ENCODE peak calls at places on chromosome 9, in seven cellular contexts. O is kidney tubule cell; R is choroid plexus epithelial cell; I is AG04449; G is GM13976; M is left ventricle myocardium inferior; Y is stimulated activated CD4-positive, alpha-beta T cell treated with anti-CD3 and anti-CD28 coated beads, Interleukin-1b, Interleukin-23, amount 100 ng/mL, for 4 hours. E is an unnamed sample.

GRCh38 chr9:20744046-20744630 is 60.1 kb downstream of the FOCAD start:
- DNase-seq in O (no peak), R (no peak), I (no peak), G (no peak), M (no peak), Y (no peak), E (peak)

GRCh38 chr9:94918038-94918753 is 191.7 kb downstream of the AOPEP start:
- DNase-seq in O (no peak), R (no peak), I (no peak), G (peak), M (no peak), Y (no peak), E (no peak)

GRCh38 chr9:101486693-101487442 is 46.8 kb upstream of the RNF20 start:
- DNase-seq in O (peak), R (peak), I (no peak), G (no peak), M (peak), Y (no peak), E (no peak)

GRCh38 chr9:114336157-114336556 is 6.5 kb downstream of the ORM2 start:
- DNase-seq in O (no peak), R (no peak), I (no peak), G (no peak), M (no peak), Y (no peak), E (no peak)

GRCh38 chr9:106843361-106843760 is 19.6 kb upstream of the ZNF462 start:
- DNase-seq in O (no peak), R (peak), I (no peak), G (no peak), M (no peak), Y (no peak), E (no peak)

GRCh38 chr9:76333964-76334363 is 60.3 kb downstream of the RFK start:
- DNase-seq in O (no peak), R (no peak), I (no peak), G (no peak), M (no peak), Y (no peak), E (no peak)

GRCh38 chr9:102164247-102164646 is 425.8 kb upstream of the GRIN3A start:
- DNase-seq in O (no peak), R (no peak), I (no peak), G (no peak), M (no peak), Y (no peak), E (no peak)

GRCh38 chr9:70411930-70412677 is 2.4 kb downstream of the KLF9 start:
- DNase-seq in O (peak), R (peak), I (no peak), G (peak), M (peak), Y (peak), E (peak)

GRCh38 chr9:114382951-114383865 is 4.6 kb downstream of the AKNA start:
- DNase-seq in O (no peak), R (no peak), I (no peak), G (peak), M (no peak), Y (peak), E (no peak)

GRCh38 chr9:137836151-137836830 is 41.3 kb upstream of the CACNA1B start:
- DNase-seq in O (no peak), R (no peak), I (no peak), G (no peak), M (no peak), Y (no peak), E (no peak)

GRCh38 chr9:129290606-129291005 is 112.5 kb upstream of the IER5L start:
- DNase-seq in O (no peak), R (no peak), I (no peak), G (no peak), M (no peak), Y (no peak), E (no peak)

GRCh38 chr9:109520475-109521132 is 22.5 kb upstream of the PTPN3 start:
- DNase-seq in O (peak), R (peak), I (no peak), G (peak), M (peak), Y (peak), E (peak)

GRCh38 chr9:136312436-136312835 is 8.5 kb upstream of the CCDC187 start:
- DNase-seq in O (peak), R (peak), I (no peak), G (peak), M (no peak), Y (peak), E (no peak)

GRCh38 chr9:79446540-79447307 is 125.0 kb upstream of the TLE4 start:
- DNase-seq in O (no peak), R (no peak), I (no peak), G (no peak), M (no peak), Y (no peak), E (no peak)

GRCh38 chr9:73039253-73039915 is 86.5 kb upstream of the ALDH1A1 start:
- DNase-seq in O (peak), R (peak), I (no peak), G (no peak), M (no peak), Y (no peak), E (no peak)

GRCh38 chr9:126986506-126986951 is 71.9 kb downstream of the RALGPS1 start:
- DNase-seq in O (peak), R (no peak), I (no peak), G (no peak), M (no peak), Y (peak), E (no peak)